ENCODE peak calls at places on chromosomes 5 and 9, in eight cellular contexts. S, N, G, W, T, I, F and Q are unnamed samples. For H3K4me1, the result is how much of the 10 kb centered on the place peaks cover.

GRCh38 chr5:102875672-102876071 is 120.6 kb downstream of the PAM start:
- DNase-seq in G (no peak), I (no peak), N (no peak), F (no peak), S (no peak), W (no peak), T (no peak), Q (no peak)

GRCh38 chr9:89701221-89701798 is 96.5 kb downstream of the GADD45G start:
- DNase-seq in T (no peak), W (peak), F (peak), G (no peak), N (no peak), S (no peak), I (no peak), Q (no peak)

GRCh38 chr5:172110260-172110815 is 77.7 kb downstream of the STK10 start:
- DNase-seq in G (no peak), T (no peak), S (no peak), N (no peak), W (no peak), I (no peak), F (no peak), Q (no peak)

GRCh38 chr9:38003230-38003629 is 65.8 kb downstream of the SHB start:
- DNase-seq in I (no peak), S (no peak), N (no peak), G (no peak), W (no peak), T (no peak), F (peak), Q (no peak)

GRCh38 chr5:83564069-83564749 is 92.7 kb downstream of the VCAN start:
- DNase-seq in F (no peak), G (no peak), T (peak), I (no peak), N (peak), S (no peak), W (no peak), Q (no peak)

GRCh38 chr9:96137666-96138429 is 164.1 kb downstream of the HSD17B3 start:
- DNase-seq in S (no peak), N (no peak), I (peak), T (no peak), W (peak), F (no peak), G (no peak), Q (no peak)

GRCh38 chr9:127537014-127537413 is 75.1 kb upstream of the STXBP1 start:
- DNase-seq in G (no peak), W (no peak), T (no peak), S (no peak), F (no peak), N (no peak), I (no peak), Q (peak)

GRCh38 chr9:4581861-4582565 is 80.1 kb upstream of the PLPP6 start:
- DNase-seq in S (no peak), F (no peak), T (no peak), W (no peak), I (no peak), G (no peak), N (no peak), Q (no peak)

GRCh38 chr9:110936719-110937452 is 101.4 kb downstream of the LPAR1 start:
- DNase-seq in G (no peak), S (no peak), F (no peak), W (no peak), T (no peak), I (no peak), N (no peak), Q (no peak)

GRCh38 chr5:164345173-164345572 is 839.8 kb downstream of the MAT2B start:
- DNase-seq in I (no peak), F (no peak), W (no peak), S (no peak), T (no peak), N (no peak), G (no peak), Q (peak)

GRCh38 chr5:10459080-10460055 is 17.7 kb downstream of the ROPN1L start:
- DNase-seq in N (no peak), G (no peak), W (peak), S (no peak), I (no peak), T (no peak), F (no peak), Q (no peak)
- H3K27ac ChIP-seq in N (no peak), G (no peak), W (no peak), S (no peak), I (no peak), T (no peak), F (no peak), Q (no peak)

GRCh38 chr5:141841376-141841775 is 36.8 kb downstream of the PCDH1 start:
- DNase-seq in G (no peak), I (no peak), W (peak), T (no peak), F (no peak), N (no peak), S (no peak), Q (no peak)

GRCh38 chr5:141840295-141840812 is 37.9 kb downstream of the PCDH1 start:
- DNase-seq in W (no peak), I (no peak), F (no peak), S (no peak), G (no peak), T (no peak), N (no peak), Q (no peak)

GRCh38 chr5:141840826-141841360 is 37.3 kb downstream of the PCDH1 start:
- DNase-seq in N (no peak), F (no peak), T (no peak), I (no peak), G (no peak), S (no peak), W (peak), Q (no peak)

GRCh38 chr5:141838326-141839014 is 39.7 kb downstream of the PCDH1 start:
- DNase-seq in N (no peak), G (no peak), F (no peak), T (no peak), W (peak), S (no peak), I (no peak), Q (no peak)

DNA sequence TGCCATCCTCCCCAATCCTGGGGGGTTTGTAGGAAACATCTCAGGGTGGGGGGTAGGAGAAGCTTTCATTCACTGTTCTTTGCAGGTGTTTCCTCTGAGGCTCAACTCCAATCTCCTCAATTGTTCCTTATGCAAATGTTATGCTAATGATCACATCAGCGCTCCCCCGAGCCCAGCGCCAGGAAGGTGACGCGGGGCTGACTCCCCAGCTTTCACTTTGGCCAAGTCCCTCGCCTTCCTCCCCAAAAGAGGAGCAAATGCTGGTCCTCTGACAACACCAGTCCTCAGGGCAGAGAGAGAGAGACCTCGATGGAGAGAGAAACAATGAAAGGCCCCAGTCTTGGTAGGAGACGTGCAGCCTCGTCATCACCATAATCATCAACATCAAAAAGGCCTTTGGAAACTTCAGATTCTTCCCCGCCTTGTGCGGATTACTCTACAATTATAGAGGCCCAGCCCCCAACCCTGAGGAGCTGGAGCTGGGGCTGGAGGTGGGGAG is 39.1 kb downstream of the PCDH1 start:
- DNase-seq in F (no peak), I (no peak), G (no peak), T (no peak), S (no peak), N (no peak), W (peak), Q (no peak)
- H3K4me1 ChIP-seq in F (under half), I (under half), G (under half), T (under half), S (under half), N (under half), W (under half), Q (under half)

GRCh38 chr5:168680395-168680794 is 101.2 kb upstream of the PANK3 start:
- DNase-seq in G (no peak), F (no peak), W (no peak), I (no peak), S (no peak), N (no peak), T (no peak), Q (no peak)

GRCh38 chr5:168681556-168682183 is 102.5 kb upstream of the PANK3 start:
- DNase-seq in G (peak), S (peak), F (no peak), T (peak), I (no peak), N (no peak), W (peak), Q (peak)

GRCh38 chr5:168685566-168685965 is 106.4 kb upstream of the PANK3 start:
- DNase-seq in I (no peak), F (no peak), T (no peak), S (no peak), G (no peak), W (no peak), N (no peak), Q (no peak)

GRCh38 chr5:168683927-168684295 is 104.7 kb upstream of the PANK3 start:
- DNase-seq in T (no peak), F (no peak), W (no peak), G (no peak), I (no peak), N (no peak), S (no peak), Q (no peak)

GRCh38 chr5:168683247-168683926 is 104.2 kb upstream of the PANK3 start:
- DNase-seq in I (no peak), N (no peak), S (no peak), T (no peak), G (no peak), W (no peak), F (no peak), Q (no peak)
- H3K27ac ChIP-seq in I (no peak), N (no peak), S (no peak), T (no peak), G (no peak), W (no peak), F (no peak), Q (no peak)

DNA sequence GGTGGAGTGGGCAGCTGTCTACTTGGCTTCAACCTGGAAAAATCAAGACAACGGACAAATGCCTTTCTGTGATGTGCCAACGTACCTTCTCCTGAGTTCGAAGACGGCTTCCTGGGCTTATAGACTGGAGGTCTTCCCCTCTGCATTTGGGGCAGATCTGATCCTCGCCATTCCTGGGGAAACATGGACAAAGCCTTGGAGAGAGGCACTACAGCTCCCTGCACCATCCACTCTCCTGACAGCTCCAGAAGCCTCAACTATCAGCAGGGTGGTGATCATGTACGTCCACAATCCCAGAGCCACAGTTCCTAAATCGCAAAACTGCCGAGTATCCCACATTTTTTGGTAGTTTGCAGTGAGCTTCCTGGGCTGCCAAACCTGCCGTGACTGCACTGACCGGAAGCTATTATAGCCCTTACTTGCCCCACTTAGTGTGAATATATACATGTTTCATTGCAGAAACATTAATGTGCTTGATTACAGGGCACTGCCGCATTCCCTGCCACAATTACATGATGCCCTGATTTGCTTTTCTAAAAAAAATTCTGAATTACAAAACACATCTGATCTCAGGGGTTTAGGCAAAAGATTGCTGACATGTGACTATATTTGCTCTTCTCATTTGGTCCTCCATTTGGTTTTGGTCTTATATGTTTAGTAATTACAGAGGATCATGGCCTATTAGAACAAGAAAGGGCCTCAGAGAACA is 2.8 kb downstream of the TRAF1 start:
- DNase-seq in W (no peak), T (no peak), F (no peak), I (no peak), N (no peak), S (no peak), G (no peak), Q (no peak)
- H3K4me1 ChIP-seq in W (under half), T (under half), F (under half), I (under half), N (under half), S (under half), G (under half), Q (under half)

GRCh38 chr5:153901449-153901848 is 137.3 kb downstream of the FAM114A2 start:
- DNase-seq in N (no peak), S (no peak), G (no peak), I (no peak), F (no peak), W (no peak), T (peak), Q (peak)
- H3K27ac ChIP-seq in N (no peak), S (no peak), G (peak), I (peak), F (no peak), W (no peak), T (peak), Q (no peak)